ENCODE peak calls at places on chromosomes 4 and X, in four cellular contexts. N is AML-193, I is GM19239, E is T-helper 2 cell. Y is an unnamed sample.

GRCh38 chrX:12972239-12972638 is 2.7 kb upstream of the TMSB4X start:
- DNase-seq in N (peak; percentile 11), E (no peak), I (no peak), Y (peak; percentile 52)

GRCh38 chrX:413322-414201 is 26.9 kb upstream of the PPP2R3B start:
- DNase-seq in E (no peak), N (no peak), I (no peak), Y (no peak)

GRCh38 chrX:18271725-18272124 is 51.0 kb upstream of the BEND2 start:
- DNase-seq in N (no peak), E (no peak), I (no peak), Y (no peak)

GRCh38 chr4:167779280-167779679 is 313.1 kb upstream of the ANXA10 start:
- DNase-seq in E (no peak), N (no peak), I (no peak), Y (no peak)

GRCh38 chrX:1393871-1394615 is 2.1 kb upstream of the SLC25A6 start:
- DNase-seq in E (no peak), N (no peak), I (no peak), Y (no peak)

GRCh38 chr4:138919094-138919936 is 96.3 kb upstream of the NOCT start:
- DNase-seq in I (no peak), E (peak; percentile 24), N (peak; percentile 22), Y (no peak)

GRCh38 chrX:110852180-110852579 is 56.6 kb upstream of the CHRDL1 start:
- DNase-seq in I (no peak), E (no peak), N (no peak), Y (no peak)

GRCh38 chr4:20249333-20249732 is 2.4 kb upstream of the SLIT2 start:
- DNase-seq in I (no peak), N (no peak), E (no peak), Y (no peak)

GRCh38 chr4:186844059-186844681 is 120.5 kb upstream of the FAT1 start:
- DNase-seq in E (no peak), I (no peak), N (no peak), Y (no peak)

GRCh38 chr4:173334891-173335754 is 965 bp upstream of the HMGB2 start:
- DNase-seq in I (peak; percentile 50), E (peak; percentile 3), N (peak; percentile 60), Y (no peak)

GRCh38 chrX:80572636-80573035 is 152.4 kb downstream of the TENT5D start:
- DNase-seq in E (no peak), N (no peak), I (no peak), Y (no peak)

GRCh38 chr4:54066718-54067129 is 2.3 kb upstream of the CHIC2 start:
- DNase-seq in E (no peak), I (no peak), N (no peak), Y (no peak)